ENCODE peak calls at places on chromosome 6, in seven cellular contexts. Y is AG20443; L is neural progenitor cell; Q is amygdala; K is HFF-Myc; Z is ovary; H is stimulated activated CD8-positive, alpha-beta memory T cell treated with anti-CD3 and anti-CD28 coated beads, Interleukin-15, amount 100 ng/mL, for 1 hour. D is an unnamed sample.

GRCh38 chr6:3713266-3713665 is 38.2 kb downstream of the PXDC1 start:
- DNase-seq in K (no peak), H (no peak), Z (no peak), Y (no peak), Q (no peak), L (peak; percentile 56), D (no peak)

GRCh38 chr6:56528412-56528841 is 114.3 kb downstream of the DST start:
- DNase-seq in Y (peak; percentile 70), L (no peak), Q (no peak), H (no peak), K (peak; percentile 70), Z (no peak), D (no peak)

GRCh38 chr6:163867518-163868292 is 453.2 kb downstream of the QKI start:
- DNase-seq in Q (no peak), Z (no peak), H (no peak), K (no peak), L (peak; percentile 10), Y (no peak), D (no peak)

GRCh38 chr6:17600527-17601388 is 656 bp downstream of the FAM8A1 start:
- DNase-seq in L (peak; percentile 78), H (no peak), Y (peak; percentile 56), Q (peak; percentile 48), K (no peak), Z (peak; percentile 57), D (peak; percentile 78)

GRCh38 chr6:6829872-6830683 is 241.6 kb downstream of the LY86 start:
- DNase-seq in L (no peak), K (no peak), Y (no peak), H (no peak), Z (no peak), Q (no peak), D (no peak)

GRCh38 chr6:145798530-145798929 is 16.1 kb downstream of the FBXO30 start:
- DNase-seq in Q (no peak), L (peak; percentile 6), Y (no peak), H (no peak), K (no peak), Z (no peak), D (no peak)

GRCh38 chr6:79913369-79913768 is 34.0 kb downstream of the ELOVL4 start:
- DNase-seq in H (no peak), K (no peak), Y (no peak), Z (no peak), L (no peak), Q (no peak), D (no peak)

GRCh38 chr6:27502508-27503435 is 29.9 kb upstream of the ZNF184 start:
- DNase-seq in L (peak; percentile 77), Y (peak; percentile 35), H (peak; percentile 33), Z (peak; percentile 68), K (peak; percentile 66), Q (peak; percentile 28), D (peak; percentile 87)

GRCh38 chr6:33277663-33278391 is 904 bp downstream of the B3GALT4 start:
- DNase-seq in Z (no peak), Q (peak; percentile 10), L (peak; percentile 29), K (no peak), H (no peak), Y (peak; percentile 18), D (no peak)

GRCh38 chr6:106324726-106325335 is 729 bp downstream of the ATG5 start:
- DNase-seq in L (no peak), Z (no peak), Y (peak; percentile 16), Q (no peak), K (no peak), H (no peak), D (no peak)

GRCh38 chr6:27865952-27866369 is 46.2 kb downstream of the OR2B2 start:
- DNase-seq in L (peak; percentile 58), H (no peak), Q (no peak), Z (no peak), Y (no peak), K (no peak), D (peak; percentile 90)

GRCh38 chr6:91081452-91082067 is 494.7 kb upstream of the MAP3K7 start:
- DNase-seq in H (no peak), L (peak; percentile 71), Q (no peak), Z (no peak), Y (peak; percentile 53), K (peak; percentile 16), D (peak; percentile 75)

GRCh38 chr6:56927538-56928453 is 27.1 kb upstream of the BEND6 start:
- DNase-seq in Z (no peak), Q (no peak), K (no peak), Y (peak; percentile 30), L (no peak), H (no peak), D (no peak)

GRCh38 chr6:28258877-28259777 is at the start of gene NKAPL:
- DNase-seq in H (no peak), K (no peak), L (no peak), Y (peak; percentile 92), Z (peak; percentile 80), Q (peak; percentile 60), D (no peak)

GRCh38 chr6:129500958-129501381 is 209.0 kb downstream of the ARHGAP18 start:
- DNase-seq in H (no peak), K (no peak), Y (no peak), Z (no peak), Q (no peak), L (peak; percentile 25), D (peak; percentile 47)

GRCh38 chr6:110053395-110054240 is 75.5 kb downstream of the GPR6 start:
- DNase-seq in H (no peak), L (peak; percentile 82), K (peak; percentile 24), Z (peak; percentile 23), Q (no peak), Y (peak; percentile 78), D (peak; percentile 66)

GRCh38 chr6:158061709-158062461 is 80.2 kb downstream of the SYNJ2 start:
- DNase-seq in H (no peak), Z (no peak), L (no peak), K (no peak), Y (no peak), Q (no peak), D (no peak)